ENCODE peak calls at places on chromosomes 13 and 19, in eight cellular contexts. K is activated T-helper 1 cell treated with anti-CD3 and anti-CD28 coated beads, Interleukin-2, amount 50 U/mL, for 16 hours; E is activated T-cell treated with anti-CD3 and anti-CD28 coated beads, Interleukin-2, amount 50 U/mL, for 4 hours; G is memory B cell; V is endothelial cell of umbilical vein; B is WTC11; M is tibial nerve; H is lower lobe of right lung. R is an unnamed sample.

GRCh38 chr13:91355099-91355825 is 7.8 kb downstream of the MIR17HG start:
- DNase-seq in K (no peak), E (no peak), G (no peak), V (no peak), B (no peak), M (no peak), H (no peak), R (no peak)

GRCh38 chr13:102311901-102312300 is 89.9 kb downstream of the FGF14 start:
- DNase-seq in K (no peak), E (no peak), G (no peak), V (no peak), B (no peak), M (no peak), H (no peak), R (no peak)

GRCh38 chr13:40508112-40508511 is 158.3 kb downstream of the FOXO1 start:
- DNase-seq in K (no peak), E (no peak), G (no peak), V (peak), B (no peak), M (no peak), H (no peak), R (no peak)

GRCh38 chr19:42122691-42123607 is 9.3 kb downstream of the POU2F2 start:
- DNase-seq in K (peak), E (peak), G (no peak), V (no peak), B (no peak), M (no peak), H (no peak), R (no peak)

GRCh38 chr19:56507446-56508281 is at the start of gene ZNF471:
- DNase-seq in K (peak), E (peak), G (peak), V (peak), B (peak), M (peak), H (peak), R (peak)

GRCh38 chr13:27374650-27375049 is 49.8 kb upstream of the GTF3A start:
- DNase-seq in K (no peak), E (peak), G (peak), V (peak), B (peak), M (peak), H (peak), R (no peak)

GRCh38 chr13:110103026-110103425 is 203.9 kb downstream of the COL4A1 start:
- DNase-seq in K (no peak), E (no peak), G (no peak), V (no peak), B (no peak), M (no peak), H (no peak), R (no peak)

GRCh38 chr19:31283701-31284100 is 65.5 kb downstream of the TSHZ3 start:
- DNase-seq in K (no peak), E (no peak), G (no peak), V (no peak), B (no peak), M (no peak), H (no peak), R (no peak)

GRCh38 chr19:51359294-51359693 is 6.9 kb downstream of the ETFB start:
- DNase-seq in K (no peak), E (no peak), G (no peak), V (no peak), B (no peak), M (no peak), H (no peak), R (no peak)

GRCh38 chr13:87124785-87125074 is 546.4 kb upstream of the SLITRK5 start:
- DNase-seq in K (no peak), E (no peak), G (no peak), V (no peak), B (no peak), M (no peak), H (no peak), R (no peak)

GRCh38 chr19:45577111-45577905 is 7.3 kb downstream of the OPA3 start:
- DNase-seq in K (no peak), E (no peak), G (no peak), V (no peak), B (no peak), M (no peak), H (no peak), R (no peak)

GRCh38 chr19:45971260-45971902 is 2.3 kb downstream of the NOVA2 start:
- DNase-seq in K (no peak), E (no peak), G (no peak), V (no peak), B (no peak), M (no peak), H (no peak), R (no peak)

GRCh38 chr13:47334173-47334572 is 437.3 kb upstream of the HTR2A start:
- DNase-seq in K (no peak), E (no peak), G (no peak), V (no peak), B (no peak), M (no peak), H (no peak), R (no peak)

GRCh38 chr13:114089341-114089740 is 43.1 kb downstream of the RASA3 start:
- DNase-seq in K (no peak), E (no peak), G (no peak), V (no peak), B (peak), M (no peak), H (no peak), R (no peak)

GRCh38 chr13:65844266-65844841 is 1385.8 kb downstream of the PCDH9 start:
- DNase-seq in K (no peak), E (no peak), G (no peak), V (no peak), B (no peak), M (no peak), H (no peak), R (no peak)

GRCh38 chr19:29936409-29936808 is 5.6 kb upstream of the URI1 start:
- DNase-seq in K (no peak), E (no peak), G (no peak), V (no peak), B (no peak), M (no peak), H (no peak), R (no peak)

GRCh38 chr19:57056972-57057371 is 62.8 kb upstream of the USP29 start:
- DNase-seq in K (no peak), E (no peak), G (no peak), V (no peak), B (no peak), M (no peak), H (no peak), R (no peak)

GRCh38 chr13:112576191-112576590 is 11.8 kb downstream of the TUBGCP3 start:
- DNase-seq in K (no peak), E (no peak), G (no peak), V (no peak), B (no peak), M (no peak), H (no peak), R (no peak)

GRCh38 chr13:41040584-41041334 is 20.6 kb upstream of the WBP4 start:
- DNase-seq in K (no peak), E (no peak), G (no peak), V (no peak), B (no peak), M (no peak), H (no peak), R (no peak)

GRCh38 chr13:31172535-31172934 is 10.8 kb upstream of the HSPH1 start:
- DNase-seq in K (no peak), E (no peak), G (no peak), V (peak), B (no peak), M (no peak), H (no peak), R (no peak)

GRCh38 chr19:38904463-38905185 is 4.9 kb downstream of the NFKBIB start:
- DNase-seq in K (no peak), E (no peak), G (no peak), V (no peak), B (no peak), M (no peak), H (no peak), R (no peak)

GRCh38 chr19:32875428-32875827 is 5.9 kb upstream of the SLC7A9 start:
- DNase-seq in K (no peak), E (no peak), G (no peak), V (no peak), B (no peak), M (no peak), H (no peak), R (no peak)

GRCh38 chr13:29707876-29708543 is 112.5 kb upstream of the SLC7A1 start:
- DNase-seq in K (peak), E (peak), G (peak), V (peak), B (peak), M (no peak), H (no peak), R (peak)

GRCh38 chr13:33311040-33311439 is 25.5 kb upstream of the STARD13 start:
- DNase-seq in K (no peak), E (no peak), G (no peak), V (no peak), B (no peak), M (no peak), H (no peak), R (no peak)

GRCh38 chr19:50657672-50658437 is 8.6 kb downstream of the C19orf81 start:
- DNase-seq in K (peak), E (peak), G (peak), V (peak), B (peak), M (peak), H (peak), R (peak)

GRCh38 chr19:1905863-1906375 is 720 bp downstream of the ADAT3 start:
- DNase-seq in K (no peak), E (no peak), G (no peak), V (no peak), B (no peak), M (no peak), H (no peak), R (no peak)

GRCh38 chr19:30324982-30325381 is 47.2 kb upstream of the ZNF536 start:
- DNase-seq in K (no peak), E (no peak), G (no peak), V (no peak), B (no peak), M (no peak), H (no peak), R (no peak)

GRCh38 chr13:59409211-59409610 is 754.5 kb downstream of the DIAPH3 start:
- DNase-seq in K (no peak), E (no peak), G (no peak), V (peak), B (peak), M (no peak), H (no peak), R (no peak)

R was measured in amygdala.